ENCODE peak calls at places on chromosomes 5 and 9, in four cellular contexts. M, A, W and V are unnamed samples.

GRCh38 chr9:122200960-122201635 is 27.7 kb downstream of the LHX6 start:
- DNase-seq in M (no peak), A (no peak), W (peak; percentile 71), V (peak; percentile 40)

GRCh38 chr5:141411575-141411974 is 1.2 kb upstream of the PCDHGA10 start:
- DNase-seq in M (no peak), A (no peak), W (no peak), V (no peak)

GRCh38 chr5:100647461-100648230 is 112.5 kb downstream of the FAM174A start:
- DNase-seq in M (peak; percentile 57), A (peak; percentile 11), W (peak; percentile 19), V (no peak)

GRCh38 chr5:147949711-147950573 is 43.6 kb upstream of the C5orf46 start:
- DNase-seq in M (no peak), A (no peak), W (peak; percentile 61), V (peak; percentile 58)

GRCh38 chr9:93594041-93594756 is 17.8 kb downstream of the PHF2 start:
- DNase-seq in M (no peak), A (no peak), W (no peak), V (no peak)

GRCh38 chr9:111482656-111483418 is 1.3 kb downstream of the ECPAS start:
- DNase-seq in M (peak; percentile 58), A (peak; percentile 79), W (peak; percentile 78), V (peak; percentile 63)

GRCh38 chr5:149749481-149750365 is 19.6 kb downstream of the PPARGC1B start:
- DNase-seq in M (no peak), A (peak; percentile 14), W (peak; percentile 60), V (no peak)

GRCh38 chr9:126122901-126123616 is 203.6 kb upstream of the MVB12B start:
- DNase-seq in M (no peak), A (no peak), W (no peak), V (no peak)

GRCh38 chr5:112709416-112709815 is 28.3 kb upstream of the APC start:
- DNase-seq in M (no peak), A (no peak), W (no peak), V (no peak)

GRCh38 chr5:37771731-37772130 is 68.1 kb downstream of the GDNF start:
- DNase-seq in M (no peak), A (no peak), W (peak; percentile 99), V (peak; percentile 98)

GRCh38 chr5:133026664-133027153 is 360 bp upstream of the ZCCHC10 start:
- DNase-seq in M (no peak), A (no peak), W (no peak), V (no peak)

GRCh38 chr5:88804444-88804843 is 78.5 kb downstream of the MEF2C start:
- DNase-seq in M (no peak), A (no peak), W (no peak), V (no peak)

GRCh38 chr5:132419517-132420468 is 50.3 kb downstream of the SLC22A5 start:
- DNase-seq in M (peak; percentile 81), A (peak; percentile 75), W (peak; percentile 82), V (peak; percentile 81)

GRCh38 chr5:43141211-43141610 is 20.5 kb downstream of the ZNF131 start:
- DNase-seq in M (no peak), A (no peak), W (no peak), V (no peak)

GRCh38 chr9:130732793-130733221 is 39.2 kb downstream of the EXOSC2 start:
- DNase-seq in M (no peak), A (no peak), W (no peak), V (no peak)

GRCh38 chr5:150779397-150780179 is 1.0 kb downstream of the SMIM3 start:
- DNase-seq in M (no peak), A (no peak), W (peak; percentile 58), V (no peak)

GRCh38 chr5:177539411-177539810 is 15.0 kb downstream of the FAM193B start:
- DNase-seq in M (no peak), A (no peak), W (no peak), V (no peak)

GRCh38 chr9:122131401-122131921 is 28.1 kb downstream of the NDUFA8 start:
- DNase-seq in M (no peak), A (no peak), W (no peak), V (no peak)

GRCh38 chr9:126793686-126794417 is 11.0 kb upstream of the ZBTB43 start:
- DNase-seq in M (no peak), A (no peak), W (no peak), V (no peak)

GRCh38 chr5:76755779-76756637 is 40.1 kb downstream of the F2R start:
- DNase-seq in M (no peak), A (no peak), W (no peak), V (no peak)

GRCh38 chr5:73152411-73153388 is 20.3 kb upstream of the TMEM174 start:
- DNase-seq in M (no peak), A (no peak), W (no peak), V (no peak)

GRCh38 chr5:6723122-6723885 is 10.1 kb downstream of the TENT4A start:
- DNase-seq in M (no peak), A (no peak), W (no peak), V (no peak)

GRCh38 chr9:107158321-107158720 is 124.8 kb upstream of the RAD23B start:
- DNase-seq in M (no peak), A (peak; percentile 12), W (peak; percentile 46), V (peak; percentile 49)

GRCh38 chr9:13064060-13064459 is 215.4 kb downstream of the MPDZ start:
- DNase-seq in M (no peak), A (no peak), W (no peak), V (no peak)

GRCh38 chr5:159581502-159582249 is 251.4 kb upstream of the IL12B start:
- DNase-seq in M (peak; percentile 11), A (no peak), W (peak; percentile 58), V (peak; percentile 91)

GRCh38 chr5:132674671-132675506 is 1.1 kb downstream of the IL4 start:
- DNase-seq in M (no peak), A (no peak), W (peak; percentile 97), V (peak; percentile 96)

GRCh38 chr9:83962165-83962564 is 17.9 kb downstream of the HNRNPK start:
- DNase-seq in M (no peak), A (no peak), W (peak; percentile 40), V (no peak)

GRCh38 chr5:154077692-154078091 is 38.9 kb downstream of the MFAP3 start:
- DNase-seq in M (no peak), A (no peak), W (peak; percentile 13), V (peak; percentile 51)

GRCh38 chr5:78300464-78301045 is 6.1 kb upstream of the AP3B1 start:
- DNase-seq in M (no peak), A (no peak), W (peak; percentile 54), V (peak; percentile 23)

GRCh38 chr5:42879267-42879666 is 67.6 kb upstream of the SELENOP start:
- DNase-seq in M (no peak), A (no peak), W (no peak), V (no peak)